ENCODE peak calls at places on chromosomes 12 and 14, in six cellular contexts. R is lung, J is astrocyte of the spinal cord, E is stomach, V is fibroblast of pulmonary artery, S is lower lobe of right lung. D is an unnamed sample.

GRCh38 chr12:8912910-8913309 is 1.4 kb upstream of the PHC1 start:
- DNase-seq in R (no peak), J (no peak), E (peak; percentile 32), V (no peak), S (no peak), D (peak; percentile 80)

GRCh38 chr12:114774181-114774580 is 90.2 kb upstream of the TBX3 start:
- DNase-seq in R (no peak), J (peak; percentile 75), E (no peak), V (peak; percentile 94), S (no peak), D (no peak)

GRCh38 chr14:60720391-60720790 is 3.8 kb downstream of the SIX4 start:
- DNase-seq in R (no peak), J (no peak), E (no peak), V (no peak), S (no peak), D (no peak)

GRCh38 chr12:52063986-52064649 is 5.7 kb upstream of the ATG101 start:
- DNase-seq in R (no peak), J (peak; percentile 86), E (no peak), V (peak; percentile 93), S (no peak), D (peak; percentile 29)

GRCh38 chr12:131873293-131873692 is 21.1 kb upstream of the ULK1 start:
- DNase-seq in R (no peak), J (no peak), E (no peak), V (no peak), S (peak; percentile 39), D (no peak)

GRCh38 chr12:64088431-64089349 is 133.4 kb downstream of the KICS2 start:
- DNase-seq in R (peak; percentile 75), J (peak; percentile 93), E (peak; percentile 75), V (peak; percentile 97), S (no peak), D (peak; percentile 95)

GRCh38 chr12:806116-806805 is 53.9 kb downstream of the WNK1 start:
- DNase-seq in R (no peak), J (no peak), E (no peak), V (peak; percentile 82), S (no peak), D (no peak)

GRCh38 chr14:90755661-90756304 is 60.4 kb downstream of the TTC7B start:
- DNase-seq in R (no peak), J (no peak), E (no peak), V (no peak), S (no peak), D (no peak)

GRCh38 chr12:67137256-67137655 is 131.9 kb upstream of the CAND1 start:
- DNase-seq in R (no peak), J (no peak), E (no peak), V (no peak), S (no peak), D (peak; percentile 86)

GRCh38 chr14:96117101-96117897 is 78.1 kb downstream of the C14orf132 start:
- DNase-seq in R (no peak), J (no peak), E (no peak), V (no peak), S (no peak), D (peak; percentile 66)

GRCh38 chr14:71021347-71022014 is 114.2 kb downstream of the PCNX1 start:
- DNase-seq in R (no peak), J (peak; percentile 76), E (no peak), V (peak; percentile 45), S (no peak), D (no peak)

GRCh38 chr12:42296503-42297109 is 29.3 kb downstream of the ZCRB1 start:
- DNase-seq in R (no peak), J (peak; percentile 29), E (no peak), V (peak; percentile 20), S (no peak), D (peak; percentile 19)

GRCh38 chr14:95303107-95303506 is 16.6 kb downstream of the CLMN start:
- DNase-seq in R (no peak), J (peak; percentile 20), E (no peak), V (no peak), S (no peak), D (no peak)

GRCh38 chr12:1559729-1560128 is 34.7 kb downstream of the FBXL14 start:
- DNase-seq in R (no peak), J (no peak), E (no peak), V (no peak), S (no peak), D (no peak)

GRCh38 chr12:58443273-58443980 is 476.9 kb downstream of the LRIG3 start:
- DNase-seq in R (no peak), J (no peak), E (no peak), V (peak; percentile 61), S (no peak), D (peak; percentile 59)

GRCh38 chr12:3279415-3279780 is 202.2 kb downstream of the TSPAN9 start:
- DNase-seq in R (no peak), J (no peak), E (no peak), V (no peak), S (no peak), D (no peak)

GRCh38 chr12:49706351-49707126 is 666 bp downstream of the FMNL3 start:
- DNase-seq in R (peak; percentile 31), J (peak; percentile 50), E (peak; percentile 26), V (peak; percentile 40), S (peak; percentile 55), D (no peak)

GRCh38 chr14:51929920-51930682 is 59.2 kb upstream of the RTRAF start:
- DNase-seq in R (no peak), J (peak; percentile 2), E (no peak), V (no peak), S (no peak), D (no peak)

GRCh38 chr14:97624985-97625384 is 827.8 kb downstream of the VRK1 start:
- DNase-seq in R (no peak), J (no peak), E (no peak), V (no peak), S (no peak), D (no peak)

GRCh38 chr12:39595923-39596322 is 23.7 kb downstream of the ABCD2 start:
- DNase-seq in R (no peak), J (no peak), E (no peak), V (peak; percentile 15), S (no peak), D (no peak)

GRCh38 chr14:95047754-95048153 is 109.6 kb downstream of the DICER1 start:
- DNase-seq in R (no peak), J (no peak), E (peak; percentile 14), V (no peak), S (no peak), D (no peak)

GRCh38 chr12:6250343-6250742 is 50.1 kb downstream of the CD9 start:
- DNase-seq in R (no peak), J (no peak), E (no peak), V (peak; percentile 29), S (no peak), D (peak; percentile 47)

GRCh38 chr12:13587721-13588389 is 391.3 kb downstream of the EMP1 start:
- DNase-seq in R (no peak), J (no peak), E (no peak), V (no peak), S (no peak), D (no peak)

DNA sequence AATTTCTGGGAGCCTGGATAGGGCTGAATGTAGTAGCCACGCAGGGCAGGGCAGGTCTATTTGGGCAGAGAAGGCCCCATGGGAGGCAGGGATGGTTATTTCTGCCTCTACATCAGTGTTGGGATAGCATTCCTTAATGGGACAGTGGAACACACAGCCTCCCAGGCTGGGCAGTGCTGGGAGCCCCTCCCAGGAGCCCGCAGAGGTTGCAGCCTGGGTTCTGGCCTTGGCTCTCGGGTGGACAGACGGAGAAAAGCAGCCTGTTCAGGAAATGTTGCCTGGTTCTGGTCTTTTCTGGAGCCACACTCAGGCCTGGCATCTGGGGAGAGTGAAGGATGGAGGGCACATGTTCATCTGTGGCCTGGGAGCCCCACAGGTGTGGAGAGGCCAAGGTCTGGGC is 479 bp upstream of the NOS1 start:
- DNase-seq in R (no peak), J (no peak), E (no peak), V (no peak), S (no peak), D (no peak)
- H3K4me3 ChIP-seq in R (no peak overlapping the region), J (no peak overlapping the region), E (no peak overlapping the region), V (no peak overlapping the region), S (no peak overlapping the region), D (no peak overlapping the region)

GRCh38 chr14:102292446-102292845 is 12.5 kb downstream of the MOK start:
- DNase-seq in R (no peak), J (no peak), E (no peak), V (no peak), S (no peak), D (no peak)
- TF ChIP-seq CTCF in R (no peak), J (no peak), E (no peak), V (no peak), S (no peak), D (no peak)

GRCh38 chr14:88323086-88323519 is at the start of gene KCNK10:
- DNase-seq in R (no peak), J (peak; percentile 10), E (no peak), V (no peak), S (no peak), D (peak; percentile 3)

GRCh38 chr14:88325883-88326282 is 2.8 kb upstream of the KCNK10 start:
- DNase-seq in R (no peak), J (no peak), E (no peak), V (no peak), S (no peak), D (no peak)

GRCh38 chr14:88321692-88322504 is 1.2 kb downstream of the KCNK10 start:
- DNase-seq in R (no peak), J (no peak), E (no peak), V (no peak), S (no peak), D (no peak)

GRCh38 chr14:88323520-88324199 is 591 bp upstream of the KCNK10 start:
- DNase-seq in R (no peak), J (no peak), E (no peak), V (peak; percentile 13), S (no peak), D (peak; percentile 22)

DNA sequence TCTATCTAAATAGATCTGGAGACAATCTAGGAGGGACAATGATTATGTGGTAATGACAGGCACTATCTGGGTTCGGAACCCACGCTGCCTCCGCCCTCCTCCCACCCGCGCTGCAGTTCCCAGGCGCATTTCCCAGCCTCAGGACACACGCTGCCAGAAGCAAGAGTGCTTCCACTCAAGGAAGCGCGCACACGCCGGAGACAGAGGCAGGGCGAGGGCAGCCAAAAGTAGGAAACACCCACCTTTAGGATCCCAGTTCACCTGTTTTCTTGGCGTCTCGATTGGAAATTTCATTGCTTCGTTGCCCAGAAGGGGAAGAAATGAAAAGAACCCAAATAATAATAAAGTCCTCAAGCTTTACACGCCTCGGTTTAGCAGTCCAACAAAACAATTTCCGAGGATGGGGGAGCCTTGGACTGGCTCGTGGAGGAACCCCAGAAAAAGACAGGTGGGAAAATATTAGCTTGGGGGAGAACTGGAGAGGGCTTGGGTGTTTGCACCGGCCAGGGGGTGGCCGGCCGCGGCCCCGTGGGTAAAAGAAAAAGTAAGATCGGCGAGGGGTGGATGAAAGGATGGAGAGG is 474 bp downstream of the KCNK10 start:
- DNase-seq in R (no peak), J (no peak), E (no peak), V (no peak), S (no peak), D (no peak)
- H3K4me3 ChIP-seq in R (no peak overlapping the region), J (peak overlapping the region; percentile 12), E (peak overlapping the region; percentile 45), V (no peak overlapping the region), S (peak overlapping the region; percentile 14), D (no peak overlapping the region)

GRCh38 chr14:61730756-61731373 is 31.4 kb upstream of the SNAPC1 start:
- DNase-seq in R (no peak), J (no peak), E (no peak), V (no peak), S (no peak), D (no peak)
- TF ChIP-seq CTCF in R (peak; percentile 14), J (no peak), E (peak; percentile 55), V (peak; percentile 25), S (peak; percentile 52), D (peak; percentile 28)

GRCh38 chr12:54016478-54016964 is 7.7 kb downstream of the HOXC8 start:
- DNase-seq in R (no peak), J (peak; percentile 82), E (no peak), V (peak; percentile 20), S (no peak), D (no peak)
- H3K4me3 ChIP-seq in R (no peak overlapping the region), J (peak overlapping the region; percentile 64), E (peak overlapping the region; percentile 55), V (no peak overlapping the region), S (no peak overlapping the region), D (no peak overlapping the region)

D was measured in epithelial cell of esophagus.